ENCODE peak calls at places on chromosome 15, in seven cellular contexts. One of them, this sample, is unnamed.

GRCh38 chr15:50192164-50192563 is 10.2 kb downstream of the SLC27A2 start:
- DNase-seq in kidney: no peak
- DNase-seq in sigmoid colon: no peak
- DNase-seq in fibroblast of pulmonary artery: no peak
- DNase-seq in colonic mucosa: no peak
- DNase-seq in endothelial cell of umbilical vein: no peak
- DNase-seq in A549: no peak
- DNase-seq in this sample: no peak

GRCh38 chr15:35168464-35168863 is 83.4 kb upstream of the NANOGP8 start:
- DNase-seq in fibroblast of pulmonary artery: peak; percentile 57
- DNase-seq in kidney: no peak
- DNase-seq in sigmoid colon: no peak
- DNase-seq in endothelial cell of umbilical vein: peak; percentile 69
- DNase-seq in colonic mucosa: no peak
- DNase-seq in A549: no peak
- DNase-seq in this sample: no peak

GRCh38 chr15:35506272-35506870 is 39.6 kb downstream of the DPH6 start:
- DNase-seq in A549: no peak
- DNase-seq in fibroblast of pulmonary artery: no peak
- DNase-seq in colonic mucosa: no peak
- DNase-seq in kidney: no peak
- DNase-seq in endothelial cell of umbilical vein: no peak
- DNase-seq in sigmoid colon: no peak
- DNase-seq in this sample: no peak

GRCh38 chr15:29276366-29276765 is 6.7 kb upstream of the NSMCE3 start:
- DNase-seq in sigmoid colon: no peak
- DNase-seq in fibroblast of pulmonary artery: no peak
- DNase-seq in A549: no peak
- DNase-seq in endothelial cell of umbilical vein: no peak
- DNase-seq in colonic mucosa: no peak
- DNase-seq in kidney: no peak
- DNase-seq in this sample: no peak

GRCh38 chr15:92663250-92663951 is 7.8 kb upstream of the FAM174B start:
- DNase-seq in fibroblast of pulmonary artery: no peak
- DNase-seq in endothelial cell of umbilical vein: no peak
- DNase-seq in A549: no peak
- DNase-seq in colonic mucosa: no peak
- DNase-seq in kidney: no peak
- DNase-seq in sigmoid colon: no peak
- DNase-seq in this sample: no peak

GRCh38 chr15:70748281-70748747 is 15.0 kb downstream of the UACA start:
- DNase-seq in sigmoid colon: peak; percentile 72
- DNase-seq in endothelial cell of umbilical vein: no peak
- DNase-seq in kidney: peak; percentile 74
- DNase-seq in A549: no peak
- DNase-seq in fibroblast of pulmonary artery: no peak
- DNase-seq in colonic mucosa: no peak
- DNase-seq in this sample: no peak

GRCh38 chr15:33215941-33216872 is 21.7 kb upstream of the FMN1 start:
- DNase-seq in endothelial cell of umbilical vein: peak; percentile 31
- DNase-seq in kidney: no peak
- DNase-seq in colonic mucosa: no peak
- DNase-seq in sigmoid colon: no peak
- DNase-seq in A549: no peak
- DNase-seq in fibroblast of pulmonary artery: peak; percentile 41
- DNase-seq in this sample: peak; percentile 30

GRCh38 chr15:94910166-94910565 is 678.8 kb downstream of the MCTP2 start:
- DNase-seq in kidney: no peak
- DNase-seq in sigmoid colon: no peak
- DNase-seq in fibroblast of pulmonary artery: no peak
- DNase-seq in endothelial cell of umbilical vein: peak; percentile 51
- DNase-seq in A549: no peak
- DNase-seq in colonic mucosa: no peak
- DNase-seq in this sample: no peak

GRCh38 chr15:88615303-88616107 is 5.6 kb upstream of the AEN start:
- DNase-seq in colonic mucosa: peak; percentile 79
- DNase-seq in endothelial cell of umbilical vein: no peak
- DNase-seq in sigmoid colon: no peak
- DNase-seq in kidney: no peak
- DNase-seq in fibroblast of pulmonary artery: no peak
- DNase-seq in A549: no peak
- DNase-seq in this sample: no peak

GRCh38 chr15:77066961-77067690 is 3.8 kb downstream of the TSPAN3 start:
- DNase-seq in A549: no peak
- DNase-seq in endothelial cell of umbilical vein: peak; percentile 84
- DNase-seq in kidney: no peak
- DNase-seq in sigmoid colon: no peak
- DNase-seq in fibroblast of pulmonary artery: no peak
- DNase-seq in colonic mucosa: no peak
- DNase-seq in this sample: no peak

GRCh38 chr15:45448066-45448510 is 69.7 kb upstream of the GATM start:
- DNase-seq in kidney: no peak
- DNase-seq in sigmoid colon: no peak
- DNase-seq in fibroblast of pulmonary artery: no peak
- DNase-seq in colonic mucosa: peak; percentile 31
- DNase-seq in A549: no peak
- DNase-seq in endothelial cell of umbilical vein: no peak
- DNase-seq in this sample: no peak

GRCh38 chr15:96403071-96403470 is 72.6 kb downstream of the NR2F2 start:
- DNase-seq in endothelial cell of umbilical vein: no peak
- DNase-seq in A549: no peak
- DNase-seq in colonic mucosa: no peak
- DNase-seq in sigmoid colon: no peak
- DNase-seq in fibroblast of pulmonary artery: no peak
- DNase-seq in kidney: no peak
- DNase-seq in this sample: no peak

GRCh38 chr15:45551691-45552090 is 29.1 kb upstream of the SLC30A4 start:
- DNase-seq in kidney: no peak
- DNase-seq in sigmoid colon: no peak
- DNase-seq in colonic mucosa: no peak
- DNase-seq in endothelial cell of umbilical vein: no peak
- DNase-seq in fibroblast of pulmonary artery: peak; percentile 7
- DNase-seq in A549: no peak
- DNase-seq in this sample: no peak

GRCh38 chr15:35458176-35458856 is 87.6 kb downstream of the DPH6 start:
- DNase-seq in sigmoid colon: no peak
- DNase-seq in kidney: no peak
- DNase-seq in endothelial cell of umbilical vein: no peak
- DNase-seq in A549: no peak
- DNase-seq in colonic mucosa: no peak
- DNase-seq in fibroblast of pulmonary artery: no peak
- DNase-seq in this sample: no peak

GRCh38 chr15:99105516-99106341 is 849 bp downstream of the SYNM start:
- DNase-seq in fibroblast of pulmonary artery: peak; percentile 63
- DNase-seq in colonic mucosa: peak; percentile 39
- DNase-seq in A549: peak; percentile 60
- DNase-seq in sigmoid colon: peak; percentile 79
- DNase-seq in kidney: peak; percentile 84
- DNase-seq in endothelial cell of umbilical vein: peak; percentile 68
- DNase-seq in this sample: peak; percentile 29

GRCh38 chr15:77851696-77852095 is 219.0 kb upstream of the LINGO1 start:
- DNase-seq in sigmoid colon: peak; percentile 37
- DNase-seq in fibroblast of pulmonary artery: no peak
- DNase-seq in colonic mucosa: no peak
- DNase-seq in A549: no peak
- DNase-seq in endothelial cell of umbilical vein: no peak
- DNase-seq in kidney: peak; percentile 81
- DNase-seq in this sample: no peak

GRCh38 chr15:34795267-34796081 is at the start of gene ACTC1:
- DNase-seq in fibroblast of pulmonary artery: peak; percentile 39
- DNase-seq in kidney: peak; percentile 82
- DNase-seq in endothelial cell of umbilical vein: peak; percentile 41
- DNase-seq in sigmoid colon: peak; percentile 72
- DNase-seq in colonic mucosa: no peak
- DNase-seq in A549: peak; percentile 66
- DNase-seq in this sample: no peak

GRCh38 chr15:47812436-47813109 is 95.3 kb downstream of the SEMA6D start:
- DNase-seq in kidney: no peak
- DNase-seq in A549: peak; percentile 2
- DNase-seq in endothelial cell of umbilical vein: no peak
- DNase-seq in colonic mucosa: no peak
- DNase-seq in fibroblast of pulmonary artery: peak; percentile 62
- DNase-seq in sigmoid colon: no peak
- DNase-seq in this sample: no peak

GRCh38 chr15:75723171-75723846 is 10.7 kb upstream of the CSPG4 start:
- DNase-seq in kidney: peak; percentile 54
- DNase-seq in sigmoid colon: peak; percentile 72
- DNase-seq in endothelial cell of umbilical vein: no peak
- DNase-seq in fibroblast of pulmonary artery: no peak
- DNase-seq in A549: no peak
- DNase-seq in colonic mucosa: no peak
- DNase-seq in this sample: no peak

GRCh38 chr15:61916104-61916503 is 144.1 kb downstream of the VPS13C start:
- DNase-seq in endothelial cell of umbilical vein: no peak
- DNase-seq in kidney: no peak
- DNase-seq in A549: no peak
- DNase-seq in colonic mucosa: no peak
- DNase-seq in fibroblast of pulmonary artery: no peak
- DNase-seq in sigmoid colon: no peak
- DNase-seq in this sample: no peak

DNA sequence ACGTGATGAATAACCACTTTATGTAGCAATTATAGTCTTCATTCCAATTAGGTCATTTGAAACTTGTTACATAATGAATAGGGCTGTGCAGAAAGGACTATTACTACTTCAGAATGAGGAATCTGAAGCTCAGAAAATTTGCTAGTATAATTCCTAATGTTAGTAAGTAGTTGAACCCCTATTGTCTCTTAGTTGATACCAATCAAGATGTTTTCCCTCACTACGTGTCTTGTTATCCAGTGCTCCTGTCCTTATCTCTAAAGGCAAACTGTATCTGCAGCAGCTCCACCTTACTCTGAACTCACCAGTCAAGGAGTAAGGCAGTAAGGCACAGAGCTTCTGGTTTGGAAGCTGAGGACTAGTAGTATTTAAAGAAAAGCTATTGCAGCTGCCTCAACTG is 32.0 kb downstream of the RAB11A start:
- DNase-seq in kidney: no peak
- DNase-seq in A549: no peak
- DNase-seq in endothelial cell of umbilical vein: no peak
- DNase-seq in sigmoid colon: no peak
- DNase-seq in fibroblast of pulmonary artery: no peak
- DNase-seq in colonic mucosa: no peak
- DNase-seq in this sample: no peak
- H3K4me3 ChIP-seq in kidney: no peak overlapping the region
- H3K4me3 ChIP-seq in A549: no peak overlapping the region
- H3K4me3 ChIP-seq in endothelial cell of umbilical vein: no peak overlapping the region
- H3K4me3 ChIP-seq in sigmoid colon: no peak overlapping the region
- H3K4me3 ChIP-seq in fibroblast of pulmonary artery: no peak overlapping the region
- H3K4me3 ChIP-seq in colonic mucosa: no peak overlapping the region
- H3K4me3 ChIP-seq in this sample: no peak overlapping the region

GRCh38 chr15:67660874-67661606 is 118.5 kb downstream of the MAP2K5 start:
- DNase-seq in endothelial cell of umbilical vein: no peak
- DNase-seq in A549: no peak
- DNase-seq in colonic mucosa: no peak
- DNase-seq in fibroblast of pulmonary artery: no peak
- DNase-seq in kidney: no peak
- DNase-seq in sigmoid colon: no peak
- DNase-seq in this sample: no peak
- H3K4me3 ChIP-seq in endothelial cell of umbilical vein: no peak overlapping the region
- H3K4me3 ChIP-seq in A549: no peak overlapping the region
- H3K4me3 ChIP-seq in colonic mucosa: no peak overlapping the region
- H3K4me3 ChIP-seq in fibroblast of pulmonary artery: no peak overlapping the region
- H3K4me3 ChIP-seq in kidney: no peak overlapping the region
- H3K4me3 ChIP-seq in sigmoid colon: no peak overlapping the region
- H3K4me3 ChIP-seq in this sample: no peak overlapping the region

DNA sequence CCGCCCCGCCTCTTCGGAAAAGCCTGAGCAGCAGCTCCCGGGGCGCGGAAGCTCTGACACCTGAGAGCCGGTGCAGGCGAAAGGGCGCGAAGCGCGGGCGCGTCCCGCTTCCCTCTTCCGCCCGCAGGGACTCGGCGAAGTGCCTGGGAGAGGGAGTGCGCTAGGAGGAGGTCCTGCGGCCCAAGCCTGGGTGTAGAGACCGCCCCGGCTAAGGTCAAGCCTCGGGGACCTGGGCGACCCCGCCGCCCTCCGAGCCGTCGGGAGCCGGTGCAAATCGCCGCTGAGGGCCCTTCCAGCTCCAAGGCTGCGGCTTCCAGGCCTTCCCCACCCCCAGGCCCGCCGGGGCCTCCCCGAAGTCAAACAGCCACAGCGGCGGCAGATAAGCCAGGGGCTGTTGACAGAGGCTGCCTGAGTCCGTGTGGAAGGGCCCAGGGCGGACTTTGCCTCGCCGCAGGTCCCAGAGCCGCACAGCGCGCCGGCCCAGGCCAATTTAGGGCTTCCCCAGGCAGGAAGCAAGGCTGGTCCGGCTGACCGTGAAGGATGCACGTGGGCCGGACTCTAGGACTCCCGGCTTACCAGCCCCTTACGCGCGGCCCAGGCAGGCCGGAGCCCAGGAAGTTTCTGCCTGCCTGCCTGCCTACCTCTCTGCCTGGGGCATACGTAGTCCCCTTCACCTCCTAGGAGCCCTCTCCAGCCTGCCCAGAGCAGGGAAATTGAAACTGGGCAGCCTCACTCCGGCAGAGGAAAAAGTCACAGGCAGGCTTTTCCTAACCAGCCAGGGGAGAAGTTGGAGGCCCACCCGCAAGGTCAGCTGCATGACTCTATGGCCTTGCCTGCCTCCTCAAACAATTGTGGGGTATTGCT is 2.3 kb downstream of the ITPKA start:
- DNase-seq in sigmoid colon: no peak
- DNase-seq in colonic mucosa: peak; percentile 81
- DNase-seq in kidney: no peak
- DNase-seq in A549: no peak
- DNase-seq in fibroblast of pulmonary artery: no peak
- DNase-seq in endothelial cell of umbilical vein: no peak
- DNase-seq in this sample: no peak
- H3K4me3 ChIP-seq in sigmoid colon: no peak overlapping the region
- H3K4me3 ChIP-seq in colonic mucosa: peak overlapping the region; percentile 64
- H3K4me3 ChIP-seq in kidney: no peak overlapping the region
- H3K4me3 ChIP-seq in A549: no peak overlapping the region
- H3K4me3 ChIP-seq in fibroblast of pulmonary artery: no peak overlapping the region
- H3K4me3 ChIP-seq in endothelial cell of umbilical vein: no peak overlapping the region
- H3K4me3 ChIP-seq in this sample: no peak overlapping the region

GRCh38 chr15:80779658-80780415 is 667 bp downstream of the CEMIP start:
- DNase-seq in kidney: no peak
- DNase-seq in colonic mucosa: peak; percentile 33
- DNase-seq in A549: peak; percentile 41
- DNase-seq in sigmoid colon: no peak
- DNase-seq in endothelial cell of umbilical vein: peak; percentile 19
- DNase-seq in fibroblast of pulmonary artery: peak; percentile 50
- DNase-seq in this sample: no peak

GRCh38 chr15:80777836-80778620 is 1.1 kb upstream of the CEMIP start:
- DNase-seq in A549: no peak
- DNase-seq in fibroblast of pulmonary artery: no peak
- DNase-seq in endothelial cell of umbilical vein: no peak
- DNase-seq in colonic mucosa: no peak
- DNase-seq in sigmoid colon: no peak
- DNase-seq in kidney: no peak
- DNase-seq in this sample: no peak

GRCh38 chr15:80777137-80777536 is 2.0 kb upstream of the CEMIP start:
- DNase-seq in A549: no peak
- DNase-seq in colonic mucosa: peak; percentile 71
- DNase-seq in kidney: no peak
- DNase-seq in endothelial cell of umbilical vein: peak; percentile 42
- DNase-seq in fibroblast of pulmonary artery: peak; percentile 96
- DNase-seq in sigmoid colon: no peak
- DNase-seq in this sample: no peak

GRCh38 chr15:80778964-80779657 is at the start of gene CEMIP:
- DNase-seq in kidney: peak; percentile 90
- DNase-seq in colonic mucosa: peak; percentile 84
- DNase-seq in endothelial cell of umbilical vein: peak; percentile 72
- DNase-seq in A549: peak; percentile 88
- DNase-seq in sigmoid colon: peak; percentile 85
- DNase-seq in fibroblast of pulmonary artery: peak; percentile 79
- DNase-seq in this sample: no peak

GRCh38 chr15:80778621-80778963 is 578 bp upstream of the CEMIP start:
- DNase-seq in sigmoid colon: no peak
- DNase-seq in colonic mucosa: no peak
- DNase-seq in fibroblast of pulmonary artery: no peak
- DNase-seq in A549: no peak
- DNase-seq in endothelial cell of umbilical vein: peak; percentile 12
- DNase-seq in kidney: no peak
- DNase-seq in this sample: no peak
- H3K4me3 ChIP-seq in sigmoid colon: peak overlapping the region; percentile 49
- H3K4me3 ChIP-seq in colonic mucosa: peak overlapping the region; percentile 53
- H3K4me3 ChIP-seq in fibroblast of pulmonary artery: no peak overlapping the region
- H3K4me3 ChIP-seq in A549: peak overlapping the region; percentile 56
- H3K4me3 ChIP-seq in endothelial cell of umbilical vein: no peak overlapping the region
- H3K4me3 ChIP-seq in kidney: no peak overlapping the region
- H3K4me3 ChIP-seq in this sample: no peak overlapping the region

This sample was measured in Jurkat, Clone E6-1.